ENCODE peak calls at places on chromosomes 11 and 22, in nine cellular contexts. One of them, this sample, is unnamed.
A peak's percentile ranks its signal among the peaks of the same experiment; 100 is the strongest.

GRCh38 chr11:62592216-62592815 is 993 bp upstream of the TUT1 start:
- DNase-seq in lung: no peak
- DNase-seq in ascending aorta: no peak
- DNase-seq in endothelial cell: no peak
- DNase-seq in stomach: no peak
- DNase-seq in fibroblast of pulmonary artery: no peak
- DNase-seq in choroid plexus epithelial cell: no peak
- DNase-seq in psoas muscle: no peak
- DNase-seq in Calu3: no peak
- DNase-seq in this sample: no peak

GRCh38 chr11:118660646-118661424 is 18.6 kb downstream of the TREH start:
- DNase-seq in endothelial cell: no peak
- DNase-seq in Calu3: no peak
- DNase-seq in choroid plexus epithelial cell: no peak
- DNase-seq in ascending aorta: no peak
- DNase-seq in psoas muscle: no peak
- DNase-seq in fibroblast of pulmonary artery: no peak
- DNase-seq in stomach: no peak
- DNase-seq in lung: no peak
- DNase-seq in this sample: no peak

GRCh38 chr22:41217553-41218157 is 12.5 kb downstream of the L3MBTL2 start:
- DNase-seq in choroid plexus epithelial cell: peak; percentile 93
- DNase-seq in psoas muscle: peak; percentile 81
- DNase-seq in fibroblast of pulmonary artery: peak; percentile 96
- DNase-seq in endothelial cell: peak; percentile 65
- DNase-seq in ascending aorta: peak; percentile 23
- DNase-seq in stomach: peak; percentile 42
- DNase-seq in lung: peak; percentile 66
- DNase-seq in Calu3: no peak
- DNase-seq in this sample: no peak

GRCh38 chr11:124817036-124817435 is 16.8 kb upstream of the MSANTD2 start:
- DNase-seq in choroid plexus epithelial cell: no peak
- DNase-seq in endothelial cell: no peak
- DNase-seq in psoas muscle: no peak
- DNase-seq in fibroblast of pulmonary artery: no peak
- DNase-seq in lung: no peak
- DNase-seq in Calu3: no peak
- DNase-seq in stomach: no peak
- DNase-seq in ascending aorta: no peak
- DNase-seq in this sample: no peak

GRCh38 chr11:73622920-73623593 is 23.3 kb upstream of the PLEKHB1 start:
- DNase-seq in choroid plexus epithelial cell: no peak
- DNase-seq in ascending aorta: no peak
- DNase-seq in lung: no peak
- DNase-seq in endothelial cell: no peak
- DNase-seq in psoas muscle: no peak
- DNase-seq in fibroblast of pulmonary artery: no peak
- DNase-seq in Calu3: no peak
- DNase-seq in stomach: no peak
- DNase-seq in this sample: no peak

GRCh38 chr22:40434745-40435144 is 64.4 kb downstream of the SGSM3 start:
- DNase-seq in fibroblast of pulmonary artery: no peak
- DNase-seq in Calu3: no peak
- DNase-seq in psoas muscle: no peak
- DNase-seq in endothelial cell: no peak
- DNase-seq in choroid plexus epithelial cell: no peak
- DNase-seq in ascending aorta: no peak
- DNase-seq in stomach: no peak
- DNase-seq in lung: no peak
- DNase-seq in this sample: no peak

GRCh38 chr11:27218498-27219038 is 144.4 kb downstream of the CCDC34 start:
- DNase-seq in choroid plexus epithelial cell: peak; percentile 67
- DNase-seq in ascending aorta: no peak
- DNase-seq in psoas muscle: no peak
- DNase-seq in Calu3: no peak
- DNase-seq in lung: no peak
- DNase-seq in endothelial cell: no peak
- DNase-seq in stomach: no peak
- DNase-seq in fibroblast of pulmonary artery: peak; percentile 61
- DNase-seq in this sample: no peak

GRCh38 chr11:78112588-78113275 is 26.7 kb downstream of the ALG8 start:
- DNase-seq in endothelial cell: no peak
- DNase-seq in stomach: no peak
- DNase-seq in fibroblast of pulmonary artery: no peak
- DNase-seq in lung: no peak
- DNase-seq in psoas muscle: no peak
- DNase-seq in Calu3: no peak
- DNase-seq in ascending aorta: no peak
- DNase-seq in choroid plexus epithelial cell: no peak
- DNase-seq in this sample: no peak

GRCh38 chr22:32820131-32820882 is 18.8 kb downstream of the TIMP3 start:
- DNase-seq in choroid plexus epithelial cell: peak; percentile 27
- DNase-seq in Calu3: no peak
- DNase-seq in fibroblast of pulmonary artery: no peak
- DNase-seq in endothelial cell: no peak
- DNase-seq in lung: no peak
- DNase-seq in psoas muscle: no peak
- DNase-seq in stomach: no peak
- DNase-seq in ascending aorta: no peak
- DNase-seq in this sample: no peak

GRCh38 chr11:76369406-76369805 is 11.5 kb downstream of the THAP12 start:
- DNase-seq in choroid plexus epithelial cell: no peak
- DNase-seq in psoas muscle: no peak
- DNase-seq in Calu3: no peak
- DNase-seq in lung: no peak
- DNase-seq in ascending aorta: no peak
- DNase-seq in endothelial cell: no peak
- DNase-seq in stomach: peak; percentile 32
- DNase-seq in fibroblast of pulmonary artery: no peak
- DNase-seq in this sample: no peak

GRCh38 chr22:28019360-28019759 is 100.3 kb upstream of the PITPNB start:
- DNase-seq in ascending aorta: no peak
- DNase-seq in psoas muscle: peak; percentile 93
- DNase-seq in Calu3: no peak
- DNase-seq in stomach: peak; percentile 20
- DNase-seq in choroid plexus epithelial cell: no peak
- DNase-seq in fibroblast of pulmonary artery: no peak
- DNase-seq in endothelial cell: no peak
- DNase-seq in lung: no peak
- DNase-seq in this sample: no peak

GRCh38 chr11:128555606-128556005 is 31.8 kb downstream of the ETS1 start:
- DNase-seq in stomach: no peak
- DNase-seq in endothelial cell: no peak
- DNase-seq in ascending aorta: no peak
- DNase-seq in lung: no peak
- DNase-seq in psoas muscle: no peak
- DNase-seq in choroid plexus epithelial cell: peak; percentile 54
- DNase-seq in fibroblast of pulmonary artery: peak; percentile 49
- DNase-seq in Calu3: no peak
- DNase-seq in this sample: no peak

GRCh38 chr11:1628506-1629325 is 859 bp upstream of the KRTAP5-5 start:
- DNase-seq in Calu3: peak; percentile 79
- DNase-seq in endothelial cell: peak; percentile 88
- DNase-seq in stomach: peak; percentile 58
- DNase-seq in lung: no peak
- DNase-seq in fibroblast of pulmonary artery: peak; percentile 29
- DNase-seq in psoas muscle: peak; percentile 78
- DNase-seq in choroid plexus epithelial cell: peak; percentile 39
- DNase-seq in ascending aorta: no peak
- DNase-seq in this sample: peak; percentile 82

GRCh38 chr22:48960576-48960975 is 867.1 kb downstream of the BRD1 start:
- DNase-seq in stomach: no peak
- DNase-seq in ascending aorta: no peak
- DNase-seq in Calu3: no peak
- DNase-seq in choroid plexus epithelial cell: no peak
- DNase-seq in endothelial cell: no peak
- DNase-seq in psoas muscle: no peak
- DNase-seq in lung: peak; percentile 11
- DNase-seq in fibroblast of pulmonary artery: no peak
- DNase-seq in this sample: no peak

GRCh38 chr11:32297629-32298028 is 137.7 kb downstream of the WT1 start:
- DNase-seq in stomach: no peak
- DNase-seq in fibroblast of pulmonary artery: peak; percentile 70
- DNase-seq in Calu3: peak; percentile 2
- DNase-seq in ascending aorta: no peak
- DNase-seq in endothelial cell: no peak
- DNase-seq in choroid plexus epithelial cell: peak; percentile 82
- DNase-seq in lung: no peak
- DNase-seq in psoas muscle: no peak
- DNase-seq in this sample: no peak

GRCh38 chr22:22167791-22168189 is 76.8 kb upstream of the VPREB1 start:
- DNase-seq in fibroblast of pulmonary artery: no peak
- DNase-seq in endothelial cell: no peak
- DNase-seq in psoas muscle: no peak
- DNase-seq in stomach: no peak
- DNase-seq in lung: no peak
- DNase-seq in ascending aorta: no peak
- DNase-seq in choroid plexus epithelial cell: no peak
- DNase-seq in Calu3: no peak
- DNase-seq in this sample: no peak

GRCh38 chr22:44597616-44598015 is 99.6 kb upstream of the RTL6 start:
- DNase-seq in fibroblast of pulmonary artery: no peak
- DNase-seq in Calu3: no peak
- DNase-seq in psoas muscle: peak; percentile 49
- DNase-seq in endothelial cell: no peak
- DNase-seq in ascending aorta: no peak
- DNase-seq in lung: no peak
- DNase-seq in stomach: no peak
- DNase-seq in choroid plexus epithelial cell: no peak
- DNase-seq in this sample: no peak

GRCh38 chr11:87020336-87020735 is 17.4 kb upstream of the TMEM135 start:
- DNase-seq in lung: no peak
- DNase-seq in choroid plexus epithelial cell: no peak
- DNase-seq in fibroblast of pulmonary artery: no peak
- DNase-seq in endothelial cell: no peak
- DNase-seq in stomach: no peak
- DNase-seq in psoas muscle: no peak
- DNase-seq in Calu3: no peak
- DNase-seq in ascending aorta: no peak
- DNase-seq in this sample: no peak
- TF ChIP-seq CTCF in lung: no peak
- TF ChIP-seq CTCF in choroid plexus epithelial cell: no peak
- TF ChIP-seq CTCF in fibroblast of pulmonary artery: no peak
- TF ChIP-seq CTCF in endothelial cell: no peak
- TF ChIP-seq CTCF in stomach: no peak
- TF ChIP-seq CTCF in psoas muscle: no peak
- TF ChIP-seq CTCF in Calu3: no peak
- TF ChIP-seq CTCF in ascending aorta: no peak
- TF ChIP-seq CTCF in this sample: no peak

GRCh38 chr22:37091986-37092385 is 17.5 kb downstream of the TMPRSS6 start:
- DNase-seq in choroid plexus epithelial cell: no peak
- DNase-seq in stomach: no peak
- DNase-seq in ascending aorta: no peak
- DNase-seq in lung: no peak
- DNase-seq in Calu3: no peak
- DNase-seq in fibroblast of pulmonary artery: no peak
- DNase-seq in psoas muscle: no peak
- DNase-seq in endothelial cell: no peak
- DNase-seq in this sample: no peak

GRCh38 chr22:37094239-37094638 is 15.3 kb downstream of the TMPRSS6 start:
- DNase-seq in ascending aorta: no peak
- DNase-seq in Calu3: no peak
- DNase-seq in lung: no peak
- DNase-seq in choroid plexus epithelial cell: no peak
- DNase-seq in endothelial cell: no peak
- DNase-seq in psoas muscle: no peak
- DNase-seq in stomach: no peak
- DNase-seq in fibroblast of pulmonary artery: no peak
- DNase-seq in this sample: no peak

GRCh38 chr22:37090920-37091688 is 18.4 kb downstream of the TMPRSS6 start:
- DNase-seq in fibroblast of pulmonary artery: no peak
- DNase-seq in stomach: no peak
- DNase-seq in ascending aorta: no peak
- DNase-seq in Calu3: no peak
- DNase-seq in choroid plexus epithelial cell: no peak
- DNase-seq in lung: no peak
- DNase-seq in endothelial cell: no peak
- DNase-seq in psoas muscle: no peak
- DNase-seq in this sample: no peak

GRCh38 chr22:37095113-37095512 is 14.4 kb downstream of the TMPRSS6 start:
- DNase-seq in Calu3: no peak
- DNase-seq in endothelial cell: no peak
- DNase-seq in fibroblast of pulmonary artery: no peak
- DNase-seq in lung: no peak
- DNase-seq in ascending aorta: no peak
- DNase-seq in choroid plexus epithelial cell: no peak
- DNase-seq in stomach: no peak
- DNase-seq in psoas muscle: no peak
- DNase-seq in this sample: no peak

GRCh38 chr22:37092997-37093396 is 16.5 kb downstream of the TMPRSS6 start:
- DNase-seq in fibroblast of pulmonary artery: no peak
- DNase-seq in Calu3: no peak
- DNase-seq in psoas muscle: no peak
- DNase-seq in stomach: no peak
- DNase-seq in ascending aorta: no peak
- DNase-seq in endothelial cell: no peak
- DNase-seq in lung: no peak
- DNase-seq in choroid plexus epithelial cell: no peak
- DNase-seq in this sample: no peak
- TF ChIP-seq CTCF in fibroblast of pulmonary artery: no peak
- TF ChIP-seq CTCF in Calu3: no peak
- TF ChIP-seq CTCF in psoas muscle: no peak
- TF ChIP-seq CTCF in stomach: no peak
- TF ChIP-seq CTCF in ascending aorta: no peak
- TF ChIP-seq CTCF in endothelial cell: no peak
- TF ChIP-seq CTCF in lung: no peak
- TF ChIP-seq CTCF in choroid plexus epithelial cell: no peak
- TF ChIP-seq CTCF in this sample: no peak

GRCh38 chr11:66495401-66495844 is 15.0 kb upstream of the BBS1 start:
- DNase-seq in ascending aorta: no peak
- DNase-seq in fibroblast of pulmonary artery: no peak
- DNase-seq in stomach: no peak
- DNase-seq in choroid plexus epithelial cell: no peak
- DNase-seq in Calu3: peak; percentile 15
- DNase-seq in psoas muscle: peak; percentile 40
- DNase-seq in lung: no peak
- DNase-seq in endothelial cell: no peak
- DNase-seq in this sample: no peak
- TF ChIP-seq CTCF in ascending aorta: no peak
- TF ChIP-seq CTCF in fibroblast of pulmonary artery: peak; percentile 19
- TF ChIP-seq CTCF in stomach: no peak
- TF ChIP-seq CTCF in choroid plexus epithelial cell: peak; percentile 43
- TF ChIP-seq CTCF in Calu3: no peak
- TF ChIP-seq CTCF in psoas muscle: no peak
- TF ChIP-seq CTCF in lung: no peak
- TF ChIP-seq CTCF in endothelial cell: peak; percentile 30
- TF ChIP-seq CTCF in this sample: no peak

DNA sequence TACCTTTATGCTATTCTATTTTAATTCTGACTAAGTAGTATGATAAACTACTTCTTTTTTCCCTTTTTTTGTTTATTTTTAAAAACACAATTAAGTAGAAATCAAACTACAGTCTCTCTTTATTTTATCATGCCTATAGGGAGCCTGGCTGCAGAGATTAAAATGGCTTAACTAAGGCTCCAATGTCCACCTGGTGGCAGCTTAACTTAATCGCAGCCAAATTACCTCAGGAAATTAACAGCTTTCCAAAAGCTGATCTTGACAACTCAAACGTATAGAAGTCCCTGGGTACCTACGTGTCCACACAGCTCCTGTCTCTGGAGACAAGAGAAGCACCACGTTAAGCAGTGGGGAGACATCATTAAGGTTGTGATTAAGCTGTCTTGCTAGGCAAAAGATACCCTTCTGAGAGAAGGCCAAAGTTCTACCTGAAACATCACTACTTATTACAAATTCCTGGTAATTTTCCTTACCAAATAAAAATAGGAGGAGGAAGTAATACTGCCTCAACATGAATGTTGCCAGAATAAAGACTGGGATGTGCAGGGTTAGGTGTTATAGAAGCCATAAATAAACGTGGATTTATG is 63.2 kb upstream of the SNX19 start:
- DNase-seq in endothelial cell: peak; percentile 9
- DNase-seq in psoas muscle: no peak
- DNase-seq in choroid plexus epithelial cell: peak; percentile 75
- DNase-seq in stomach: no peak
- DNase-seq in Calu3: no peak
- DNase-seq in ascending aorta: no peak
- DNase-seq in fibroblast of pulmonary artery: peak; percentile 61
- DNase-seq in lung: no peak
- DNase-seq in this sample: no peak
- TF ChIP-seq CTCF in endothelial cell: peak; percentile 71
- TF ChIP-seq CTCF in psoas muscle: peak; percentile 29
- TF ChIP-seq CTCF in choroid plexus epithelial cell: peak; percentile 77
- TF ChIP-seq CTCF in stomach: no peak
- TF ChIP-seq CTCF in Calu3: no peak
- TF ChIP-seq CTCF in ascending aorta: peak; percentile 24
- TF ChIP-seq CTCF in fibroblast of pulmonary artery: peak; percentile 63
- TF ChIP-seq CTCF in lung: no peak
- TF ChIP-seq CTCF in this sample: peak; percentile 32